ENCODE peak calls at places on chromosome 5, in eight cellular contexts. M is CD8-positive, alpha-beta T cell; F is heart left ventricle; O is GM20000; S is colonic mucosa; Q is omental fat pad; W is HCT116; Z is BE2C. G is an unnamed sample.
A peak's percentile ranks its signal among the peaks of the same experiment; 100 is the strongest.

GRCh38 chr5:102603670-102604069 is 104.9 kb upstream of the SLCO6A1 start:
- DNase-seq in M (no peak), F (no peak), O (no peak), S (no peak), Q (no peak), W (no peak), Z (no peak), G (no peak)

GRCh38 chr5:133405275-133406034 is 206.9 kb downstream of the FSTL4 start:
- DNase-seq in M (no peak), F (no peak), O (no peak), S (no peak), Q (no peak), W (no peak), Z (no peak), G (no peak)

GRCh38 chr5:160390787-160391696 is 8.8 kb downstream of the FAM200C start:
- DNase-seq in M (no peak), F (no peak), O (no peak), S (no peak), Q (no peak), W (no peak), Z (no peak), G (peak; percentile 47)

GRCh38 chr5:14577964-14578363 is 3.6 kb upstream of the OTULINL start:
- DNase-seq in M (no peak), F (no peak), O (no peak), S (no peak), Q (no peak), W (no peak), Z (no peak), G (no peak)

GRCh38 chr5:33843579-33843978 is 48.2 kb downstream of the ADAMTS12 start:
- DNase-seq in M (no peak), F (no peak), O (no peak), S (no peak), Q (no peak), W (no peak), Z (no peak), G (peak; percentile 39)

GRCh38 chr5:141772281-141772680 is 90.3 kb upstream of the ARAP3 start:
- DNase-seq in M (no peak), F (no peak), O (no peak), S (no peak), Q (no peak), W (no peak), Z (no peak), G (no peak)

GRCh38 chr5:97876272-97876671 is 693.2 kb upstream of the RIOK2 start:
- DNase-seq in M (no peak), F (no peak), O (no peak), S (no peak), Q (no peak), W (no peak), Z (no peak), G (no peak)

GRCh38 chr5:146799235-146800015 is 79.1 kb downstream of the PPP2R2B start:
- DNase-seq in M (no peak), F (no peak), O (no peak), S (no peak), Q (no peak), W (no peak), Z (no peak), G (no peak)

GRCh38 chr5:76542887-76543690 is 80.1 kb downstream of the F2RL2 start:
- DNase-seq in M (peak; percentile 76), F (peak; percentile 31), O (no peak), S (no peak), Q (no peak), W (no peak), Z (no peak), G (no peak)

GRCh38 chr5:163631846-163632245 is 126.4 kb downstream of the MAT2B start:
- DNase-seq in M (no peak), F (no peak), O (no peak), S (no peak), Q (no peak), W (no peak), Z (no peak), G (no peak)

GRCh38 chr5:15406478-15406877 is 93.5 kb upstream of the FBXL7 start:
- DNase-seq in M (no peak), F (no peak), O (no peak), S (no peak), Q (no peak), W (no peak), Z (no peak), G (no peak)

DNA sequence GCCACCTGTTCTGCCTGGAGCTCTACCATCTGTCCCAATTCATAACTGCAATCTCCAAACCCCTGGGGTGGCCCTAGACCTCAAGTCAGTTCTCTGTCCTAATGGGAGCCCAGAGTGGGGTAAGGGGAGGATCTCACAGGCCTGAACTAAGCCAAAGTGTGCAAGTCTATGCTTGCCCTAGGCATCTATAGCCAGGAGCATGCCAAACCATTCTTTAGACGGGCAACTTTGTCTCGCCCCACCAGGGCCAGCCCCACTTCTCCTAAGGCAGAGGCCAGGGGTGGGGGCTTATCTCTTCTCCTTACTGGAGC is 3.3 kb downstream of the ACSL6 start:
- DNase-seq in M (no peak), F (no peak), O (no peak), S (no peak), Q (no peak), W (no peak), Z (no peak), G (peak; percentile 49)
- TF ChIP-seq CTCF in M (no peak), F (no peak), O (no peak), S (no peak), Q (no peak), W (no peak), Z (no peak), G (no peak)

GRCh38 chr5:123095694-123096120 is 6.7 kb downstream of the PRDM6 start:
- DNase-seq in M (no peak), F (no peak), O (no peak), S (no peak), Q (no peak), W (no peak), Z (no peak), G (no peak)

GRCh38 chr5:123093279-123094226 is 4.5 kb downstream of the PRDM6 start:
- DNase-seq in M (no peak), F (no peak), O (peak; percentile 36), S (no peak), Q (no peak), W (no peak), Z (no peak), G (no peak)

GRCh38 chr5:123097483-123097870 is 8.4 kb downstream of the PRDM6 start:
- DNase-seq in M (no peak), F (no peak), O (no peak), S (no peak), Q (no peak), W (no peak), Z (no peak), G (no peak)

GRCh38 chr5:123094227-123094918 is 5.3 kb downstream of the PRDM6 start:
- DNase-seq in M (no peak), F (no peak), O (peak; percentile 22), S (no peak), Q (no peak), W (no peak), Z (no peak), G (no peak)

DNA sequence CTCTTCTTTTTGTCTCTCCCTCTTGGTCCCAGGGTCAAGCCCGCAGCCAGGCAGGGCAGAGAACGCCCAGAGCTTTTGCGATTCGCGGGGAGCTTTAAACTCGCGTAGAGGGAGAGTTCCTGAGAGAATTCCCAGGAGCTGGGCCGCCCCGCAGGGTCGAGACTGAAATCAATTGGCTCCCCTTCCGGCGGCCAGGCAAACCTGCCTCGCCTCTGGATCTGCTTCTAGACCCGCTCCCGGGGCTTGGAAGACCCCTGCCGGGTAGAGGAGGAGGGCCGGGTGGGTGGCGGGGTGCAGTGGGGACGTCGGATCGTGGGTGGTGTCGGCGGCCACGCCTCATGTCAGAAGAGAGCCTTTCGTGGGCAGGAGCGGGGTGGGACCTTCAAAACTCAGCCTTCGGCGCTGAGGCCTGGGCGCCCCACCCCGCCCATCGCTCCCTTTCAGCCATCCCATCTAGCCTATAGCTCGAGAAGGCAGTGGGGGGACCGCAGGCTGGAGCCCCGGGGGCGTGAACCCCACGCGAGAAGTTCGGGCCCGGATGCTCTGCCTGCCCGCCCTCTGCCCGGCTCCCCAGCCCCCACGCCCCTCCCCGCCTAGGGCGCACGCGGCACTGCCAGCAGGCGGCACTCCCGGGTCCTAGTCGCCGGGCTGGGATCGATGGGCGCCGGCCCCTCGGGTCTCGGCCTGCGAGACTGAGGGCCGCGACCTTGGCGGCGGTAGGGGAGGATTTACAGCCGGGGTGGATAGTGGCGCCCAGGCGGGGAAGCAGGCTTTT is 6.1 kb downstream of the PRDM6 start:
- DNase-seq in M (no peak), F (no peak), O (no peak), S (no peak), Q (no peak), W (no peak), Z (no peak), G (no peak)
- TF ChIP-seq CTCF in M (no peak), F (no peak), O (no peak), S (no peak), Q (no peak), W (no peak), Z (no peak), G (no peak)

DNA sequence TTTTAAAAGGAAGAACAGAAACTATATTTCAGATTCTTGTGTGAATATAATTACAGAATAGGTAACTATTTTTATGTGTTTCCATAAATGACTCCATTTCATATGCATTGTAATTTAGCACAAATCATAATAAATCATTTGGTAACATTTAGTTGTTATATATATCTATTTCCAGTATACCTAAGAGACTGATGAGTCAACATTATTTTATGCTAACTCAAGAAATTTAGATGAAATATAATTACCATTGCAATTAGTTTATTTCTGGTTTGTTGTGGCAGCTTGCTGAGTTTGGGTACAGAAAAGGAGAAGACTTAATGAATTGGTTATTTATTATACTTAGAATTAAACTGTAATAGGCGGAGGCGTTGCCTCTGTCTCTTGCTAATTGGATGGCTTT is 314.9 kb downstream of the KCTD16 start:
- DNase-seq in M (no peak), F (no peak), O (no peak), S (no peak), Q (no peak), W (no peak), Z (no peak), G (no peak)
- TF ChIP-seq CTCF in M (no peak), F (no peak), O (no peak), S (no peak), Q (no peak), W (no peak), Z (no peak), G (no peak)

DNA sequence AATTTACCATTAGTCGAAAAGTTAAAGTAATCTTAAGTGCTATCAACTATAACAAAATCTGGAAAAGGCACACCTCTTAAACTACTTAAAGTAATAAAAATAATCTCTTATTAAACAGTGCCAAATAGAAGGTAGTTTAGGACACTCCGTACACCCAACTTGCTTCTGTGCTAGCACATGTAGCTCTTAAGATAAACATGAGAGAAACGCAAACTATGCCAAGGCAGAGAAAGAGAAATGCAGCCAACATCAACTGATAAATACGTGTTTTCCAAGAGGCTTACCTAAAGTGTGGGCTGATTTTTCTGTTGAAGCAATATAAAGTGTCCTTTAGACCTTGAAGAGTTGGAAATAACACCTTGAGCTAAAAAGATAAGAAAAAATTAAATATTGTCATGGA is 480.6 kb upstream of the DAB2 start:
- DNase-seq in M (no peak), F (no peak), O (no peak), S (no peak), Q (no peak), W (no peak), Z (no peak), G (peak; percentile 18)
- TF ChIP-seq CTCF in M (no peak), F (no peak), O (no peak), S (no peak), Q (no peak), W (no peak), Z (no peak), G (no peak)

G was measured in MCF 10A.